ENCODE peak calls at places on chromosomes 2 and 18, in nine cellular contexts. F, J, O, P, X, U, V, I and B are unnamed samples.

GRCh38 chr18:21742323-21742687 is 1.7 kb downstream of the MIB1 start:
- DNase-seq in F (no peak), J (no peak), O (no peak), P (no peak), X (no peak), U (no peak), V (no peak), I (no peak), B (no peak)

GRCh38 chr2:70656421-70657010 is 102.9 kb upstream of the TGFA start:
- DNase-seq in F (no peak), J (no peak), O (no peak), P (no peak), X (no peak), U (peak), V (no peak), I (no peak), B (no peak)

GRCh38 chr18:62784966-62785413 is 69.6 kb downstream of the PHLPP1 start:
- DNase-seq in F (no peak), J (no peak), O (no peak), P (no peak), X (no peak), U (no peak), V (no peak), I (no peak), B (no peak)

GRCh38 chr2:98809116-98809515 is 78.2 kb upstream of the MGAT4A start:
- DNase-seq in F (no peak), J (no peak), O (no peak), P (no peak), X (no peak), U (no peak), V (no peak), I (no peak), B (no peak)

GRCh38 chr2:99821039-99821438 is 321.4 kb downstream of the AFF3 start:
- DNase-seq in F (no peak), J (no peak), O (no peak), P (no peak), X (no peak), U (no peak), V (no peak), I (no peak), B (no peak)

GRCh38 chr2:211833582-211834279 is 704.9 kb downstream of the ERBB4 start:
- DNase-seq in F (no peak), J (no peak), O (no peak), P (no peak), X (no peak), U (no peak), V (no peak), I (no peak), B (no peak)

GRCh38 chr2:42156756-42157155 is 12.4 kb upstream of the EML4 start:
- DNase-seq in F (no peak), J (no peak), O (peak), P (no peak), X (no peak), U (no peak), V (no peak), I (no peak), B (no peak)

GRCh38 chr2:240927390-240927781 is 21.2 kb downstream of the CROCC2 start:
- DNase-seq in F (no peak), J (no peak), O (no peak), P (no peak), X (no peak), U (no peak), V (no peak), I (no peak), B (no peak)

GRCh38 chr2:4883375-4883774 is 808.8 kb upstream of the SOX11 start:
- DNase-seq in F (no peak), J (no peak), O (no peak), P (no peak), X (no peak), U (no peak), V (no peak), I (no peak), B (no peak)

GRCh38 chr18:59150236-59150635 is 10.6 kb downstream of the SEC11C start:
- DNase-seq in F (no peak), J (no peak), O (peak), P (no peak), X (no peak), U (no peak), V (no peak), I (no peak), B (no peak)

GRCh38 chr2:199457147-199458016 is at the start of gene SATB2:
- DNase-seq in F (peak), J (no peak), O (peak), P (no peak), X (no peak), U (peak), V (peak), I (no peak), B (no peak)